ENCODE peak calls at places on chromosomes 6 and 20, in four cellular contexts. One of them, this sample, is unnamed.

GRCh38 chr6:15148356-15149058 is 97.4 kb upstream of the JARID2 start:
- DNase-seq in psoas muscle: no peak
- DNase-seq in WTC11: no peak
- DNase-seq in kidney epithelial cell: peak
- DNase-seq in this sample: no peak

GRCh38 chr6:101926149-101926925 is 532.8 kb downstream of the GRIK2 start:
- DNase-seq in psoas muscle: no peak
- DNase-seq in WTC11: no peak
- DNase-seq in kidney epithelial cell: peak
- DNase-seq in this sample: no peak

GRCh38 chr6:153129873-153130514 is 1.1 kb downstream of the RGS17 start:
- DNase-seq in psoas muscle: no peak
- DNase-seq in WTC11: peak
- DNase-seq in kidney epithelial cell: no peak
- DNase-seq in this sample: peak

GRCh38 chr20:33650753-33651561 is 11.2 kb upstream of the C20orf144 start:
- DNase-seq in psoas muscle: no peak
- DNase-seq in WTC11: no peak
- DNase-seq in kidney epithelial cell: no peak
- DNase-seq in this sample: no peak

GRCh38 chr6:45075246-45075645 is 252.9 kb upstream of the RUNX2 start:
- DNase-seq in psoas muscle: no peak
- DNase-seq in WTC11: no peak
- DNase-seq in kidney epithelial cell: peak
- DNase-seq in this sample: no peak

GRCh38 chr6:145442110-145442509 is 293.2 kb downstream of the EPM2A start:
- DNase-seq in psoas muscle: no peak
- DNase-seq in WTC11: no peak
- DNase-seq in kidney epithelial cell: no peak
- DNase-seq in this sample: no peak

GRCh38 chr20:52269327-52269726 is 77.7 kb upstream of the ZFP64 start:
- DNase-seq in psoas muscle: no peak
- DNase-seq in WTC11: no peak
- DNase-seq in kidney epithelial cell: no peak
- DNase-seq in this sample: no peak

GRCh38 chr20:17626217-17627007 is 55.6 kb downstream of the RRBP1 start:
- DNase-seq in psoas muscle: peak
- DNase-seq in WTC11: no peak
- DNase-seq in kidney epithelial cell: no peak
- DNase-seq in this sample: no peak

GRCh38 chr6:1758076-1758679 is 148.5 kb downstream of the FOXC1 start:
- DNase-seq in psoas muscle: no peak
- DNase-seq in WTC11: no peak
- DNase-seq in kidney epithelial cell: no peak
- DNase-seq in this sample: no peak

GRCh38 chr6:16787128-16787685 is 25.9 kb upstream of the ATXN1 start:
- DNase-seq in psoas muscle: no peak
- DNase-seq in WTC11: no peak
- DNase-seq in kidney epithelial cell: no peak
- DNase-seq in this sample: no peak

GRCh38 chr20:4534315-4534714 is 187.4 kb upstream of the PRND start:
- DNase-seq in psoas muscle: no peak
- DNase-seq in WTC11: no peak
- DNase-seq in kidney epithelial cell: no peak
- DNase-seq in this sample: no peak

GRCh38 chr6:14453712-14454466 is 336.3 kb downstream of the CD83 start:
- DNase-seq in psoas muscle: no peak
- DNase-seq in WTC11: no peak
- DNase-seq in kidney epithelial cell: no peak
- DNase-seq in this sample: no peak

GRCh38 chr20:43448748-43449535 is 8.8 kb upstream of the SRSF6 start:
- DNase-seq in psoas muscle: no peak
- DNase-seq in WTC11: peak
- DNase-seq in kidney epithelial cell: no peak
- DNase-seq in this sample: peak

GRCh38 chr20:3228750-3229032 is 10.3 kb downstream of the SLC4A11 start:
- DNase-seq in psoas muscle: no peak
- DNase-seq in WTC11: no peak
- DNase-seq in kidney epithelial cell: no peak
- DNase-seq in this sample: no peak

GRCh38 chr20:20364747-20365558 is 3.0 kb upstream of the INSM1 start:
- DNase-seq in psoas muscle: no peak
- DNase-seq in WTC11: peak
- DNase-seq in kidney epithelial cell: no peak
- DNase-seq in this sample: no peak

GRCh38 chr6:87070750-87071149 is 24.2 kb downstream of the CGA start:
- DNase-seq in psoas muscle: no peak
- DNase-seq in WTC11: no peak
- DNase-seq in kidney epithelial cell: no peak
- DNase-seq in this sample: no peak

GRCh38 chr6:142367061-142367460 is 65.3 kb downstream of the ADGRG6 start:
- DNase-seq in psoas muscle: no peak
- DNase-seq in WTC11: no peak
- DNase-seq in kidney epithelial cell: no peak
- DNase-seq in this sample: no peak

GRCh38 chr6:81589465-81590313 is 162.8 kb downstream of the TENT5A start:
- DNase-seq in psoas muscle: no peak
- DNase-seq in WTC11: no peak
- DNase-seq in kidney epithelial cell: no peak
- DNase-seq in this sample: no peak

GRCh38 chr6:106084106-106084963 is 1.8 kb upstream of the PRDM1 start:
- DNase-seq in psoas muscle: peak
- DNase-seq in WTC11: peak
- DNase-seq in kidney epithelial cell: peak
- DNase-seq in this sample: peak

GRCh38 chr6:169288591-169288990 is 34.9 kb upstream of the THBS2 start:
- DNase-seq in psoas muscle: peak
- DNase-seq in WTC11: no peak
- DNase-seq in kidney epithelial cell: no peak
- DNase-seq in this sample: no peak

GRCh38 chr6:41122918-41123317 is 31.2 kb downstream of the TREML1 start:
- DNase-seq in psoas muscle: no peak
- DNase-seq in WTC11: no peak
- DNase-seq in kidney epithelial cell: no peak
- DNase-seq in this sample: no peak

GRCh38 chr6:144131248-144131709 is 19.0 kb upstream of the STX11 start:
- DNase-seq in psoas muscle: no peak
- DNase-seq in WTC11: no peak
- DNase-seq in kidney epithelial cell: no peak
- DNase-seq in this sample: no peak

GRCh38 chr6:147972436-147972835 is 370.2 kb upstream of the SASH1 start:
- DNase-seq in psoas muscle: no peak
- DNase-seq in WTC11: no peak
- DNase-seq in kidney epithelial cell: no peak
- DNase-seq in this sample: no peak

GRCh38 chr6:148926478-148926877 is 179.6 kb downstream of the UST start:
- DNase-seq in psoas muscle: no peak
- DNase-seq in WTC11: no peak
- DNase-seq in kidney epithelial cell: no peak
- DNase-seq in this sample: no peak

GRCh38 chr6:52635049-52635577 is 35.8 kb upstream of the TMEM14A start:
- DNase-seq in psoas muscle: no peak
- DNase-seq in WTC11: no peak
- DNase-seq in kidney epithelial cell: no peak
- DNase-seq in this sample: no peak

GRCh38 chr6:158938811-158939254 is 61.2 kb downstream of the RSPH3 start:
- DNase-seq in psoas muscle: no peak
- DNase-seq in WTC11: peak
- DNase-seq in kidney epithelial cell: no peak
- DNase-seq in this sample: no peak

GRCh38 chr6:31203345-31203979 is 33.0 kb upstream of the POU5F1 start:
- DNase-seq in psoas muscle: no peak
- DNase-seq in WTC11: no peak
- DNase-seq in kidney epithelial cell: no peak
- DNase-seq in this sample: no peak

GRCh38 chr6:17013701-17014100 is 88.1 kb upstream of the STMND1 start:
- DNase-seq in psoas muscle: no peak
- DNase-seq in WTC11: no peak
- DNase-seq in kidney epithelial cell: no peak
- DNase-seq in this sample: no peak

GRCh38 chr6:108831104-108831503 is 17.1 kb upstream of the ARMC2 start:
- DNase-seq in psoas muscle: no peak
- DNase-seq in WTC11: no peak
- DNase-seq in kidney epithelial cell: no peak
- DNase-seq in this sample: no peak

GRCh38 chr6:102907181-102907580 is 1513.7 kb downstream of the GRIK2 start:
- DNase-seq in psoas muscle: no peak
- DNase-seq in WTC11: peak
- DNase-seq in kidney epithelial cell: no peak
- DNase-seq in this sample: no peak

GRCh38 chr6:415087-415486 is 23.5 kb downstream of the IRF4 start:
- DNase-seq in psoas muscle: no peak
- DNase-seq in WTC11: no peak
- DNase-seq in kidney epithelial cell: no peak
- DNase-seq in this sample: no peak

GRCh38 chr6:142008016-142008735 is 124.5 kb upstream of the GJE1 start:
- DNase-seq in psoas muscle: no peak
- DNase-seq in WTC11: no peak
- DNase-seq in kidney epithelial cell: no peak
- DNase-seq in this sample: no peak

GRCh38 chr20:54208492-54209044 is 681 bp downstream of the PFDN4 start:
- DNase-seq in psoas muscle: no peak
- DNase-seq in WTC11: no peak
- DNase-seq in kidney epithelial cell: no peak
- DNase-seq in this sample: peak

GRCh38 chr6:21384211-21384610 is 209.3 kb upstream of the SOX4 start:
- DNase-seq in psoas muscle: no peak
- DNase-seq in WTC11: no peak
- DNase-seq in kidney epithelial cell: no peak
- DNase-seq in this sample: no peak

GRCh38 chr20:62360854-62361798 is 6.0 kb downstream of the LAMA5 start:
- DNase-seq in psoas muscle: peak
- DNase-seq in WTC11: peak
- DNase-seq in kidney epithelial cell: no peak
- DNase-seq in this sample: no peak

GRCh38 chr6:43181942-43182860 is at the start of gene CUL9:
- DNase-seq in psoas muscle: peak
- DNase-seq in WTC11: peak
- DNase-seq in kidney epithelial cell: no peak
- DNase-seq in this sample: peak

GRCh38 chr6:10210052-10210451 is 204.8 kb downstream of the TFAP2A start:
- DNase-seq in psoas muscle: no peak
- DNase-seq in WTC11: no peak
- DNase-seq in kidney epithelial cell: no peak
- DNase-seq in this sample: no peak

DNA sequence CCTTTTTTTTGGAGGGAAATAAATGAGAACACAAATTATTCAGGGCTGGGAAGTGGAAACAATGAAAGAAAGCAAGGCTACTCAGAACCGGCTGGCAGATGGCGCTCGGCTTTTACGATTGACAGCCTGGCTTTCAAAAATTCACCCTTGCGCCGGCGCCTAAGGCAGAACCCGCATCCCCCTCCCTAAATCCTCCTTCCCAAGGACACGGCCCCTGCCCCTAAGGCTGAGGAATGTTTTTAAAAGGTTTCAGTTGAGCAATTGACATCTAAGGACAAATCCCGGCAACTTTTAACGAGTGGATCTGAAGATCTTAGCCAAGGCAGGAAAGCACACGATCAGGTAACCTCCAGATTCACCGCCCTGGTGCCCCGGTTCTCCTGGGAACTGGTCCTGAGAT is 16.3 kb downstream of the GNAS start:
- DNase-seq in psoas muscle: peak
- DNase-seq in WTC11: no peak
- DNase-seq in kidney epithelial cell: no peak
- DNase-seq in this sample: no peak
- TF ChIP-seq CTCF in psoas muscle: peak
- TF ChIP-seq CTCF in WTC11: no peak
- TF ChIP-seq CTCF in kidney epithelial cell: peak
- TF ChIP-seq CTCF in this sample: peak

GRCh38 chr20:13788167-13788834 is 3.5 kb downstream of the NDUFAF5 start:
- DNase-seq in psoas muscle: no peak
- DNase-seq in WTC11: peak
- DNase-seq in kidney epithelial cell: no peak
- DNase-seq in this sample: peak
- TF ChIP-seq CTCF in psoas muscle: peak
- TF ChIP-seq CTCF in WTC11: peak
- TF ChIP-seq CTCF in kidney epithelial cell: peak
- TF ChIP-seq CTCF in this sample: peak

DNA sequence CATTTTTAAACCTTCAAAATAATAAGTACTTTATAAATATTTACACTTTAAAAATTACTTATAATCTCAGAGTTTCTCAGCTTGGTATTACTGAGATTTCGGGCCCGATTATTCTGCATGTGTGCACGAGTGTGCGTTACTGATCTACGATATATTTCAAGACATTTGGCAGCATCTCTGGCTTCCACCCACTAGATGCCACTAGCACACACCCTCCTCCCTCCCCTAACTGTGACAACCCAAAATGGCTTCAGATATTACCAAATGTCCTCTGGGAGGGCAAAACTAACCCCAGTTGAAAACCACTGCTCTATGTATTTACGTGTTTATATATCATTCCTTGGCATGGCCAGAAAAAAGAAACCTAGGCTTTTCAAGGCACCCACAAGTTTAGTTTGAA is 95.9 kb downstream of the FYN start:
- DNase-seq in psoas muscle: no peak
- DNase-seq in WTC11: no peak
- DNase-seq in kidney epithelial cell: no peak
- DNase-seq in this sample: no peak
- TF ChIP-seq CTCF in psoas muscle: no peak
- TF ChIP-seq CTCF in WTC11: no peak
- TF ChIP-seq CTCF in kidney epithelial cell: no peak
- TF ChIP-seq CTCF in this sample: no peak

GRCh38 chr6:55953384-55953783 is 78.0 kb upstream of the BMP5 start:
- DNase-seq in psoas muscle: no peak
- DNase-seq in WTC11: no peak
- DNase-seq in kidney epithelial cell: peak
- DNase-seq in this sample: no peak
- TF ChIP-seq CTCF in psoas muscle: peak
- TF ChIP-seq CTCF in WTC11: no peak
- TF ChIP-seq CTCF in kidney epithelial cell: peak
- TF ChIP-seq CTCF in this sample: no peak

GRCh38 chr6:161613711-161614110 is 339.9 kb upstream of the AGPAT4 start:
- DNase-seq in psoas muscle: no peak
- DNase-seq in WTC11: no peak
- DNase-seq in kidney epithelial cell: no peak
- DNase-seq in this sample: no peak

GRCh38 chr6:161618816-161619454 is 345.1 kb upstream of the AGPAT4 start:
- DNase-seq in psoas muscle: no peak
- DNase-seq in WTC11: peak
- DNase-seq in kidney epithelial cell: peak
- DNase-seq in this sample: no peak
- TF ChIP-seq CTCF in psoas muscle: peak
- TF ChIP-seq CTCF in WTC11: no peak
- TF ChIP-seq CTCF in kidney epithelial cell: peak
- TF ChIP-seq CTCF in this sample: no peak

GRCh38 chr20:13947719-13948118 is 42.7 kb downstream of the SEL1L2 start:
- DNase-seq in psoas muscle: no peak
- DNase-seq in WTC11: no peak
- DNase-seq in kidney epithelial cell: no peak
- DNase-seq in this sample: no peak

GRCh38 chr20:13953227-13953626 is 37.2 kb downstream of the SEL1L2 start:
- DNase-seq in psoas muscle: no peak
- DNase-seq in WTC11: peak
- DNase-seq in kidney epithelial cell: no peak
- DNase-seq in this sample: no peak
- TF ChIP-seq CTCF in psoas muscle: no peak
- TF ChIP-seq CTCF in WTC11: peak
- TF ChIP-seq CTCF in kidney epithelial cell: no peak
- TF ChIP-seq CTCF in this sample: no peak

GRCh38 chr20:50380697-50381040 is 129.5 kb upstream of the PTPN1 start:
- DNase-seq in psoas muscle: no peak
- DNase-seq in WTC11: no peak
- DNase-seq in kidney epithelial cell: no peak
- DNase-seq in this sample: no peak
- TF ChIP-seq CTCF in psoas muscle: peak
- TF ChIP-seq CTCF in WTC11: no peak
- TF ChIP-seq CTCF in kidney epithelial cell: peak
- TF ChIP-seq CTCF in this sample: peak